ENCODE peak calls at places on chromosomes 11 and 22, in ten cellular contexts. D, E, K, V, L, O, N, C, S and R are unnamed samples.

GRCh38 chr11:1879941-1880720 is 11.6 kb downstream of the PRR33 start:
- DNase-seq in D (no peak), E (no peak), K (peak; percentile 55), V (no peak), L (no peak), O (peak; percentile 92), N (peak; percentile 79), C (peak; percentile 4), S (peak; percentile 40), R (no peak)

GRCh38 chr11:35139883-35140282 is 912 bp downstream of the CD44 start:
- DNase-seq in D (no peak), E (no peak), K (peak; percentile 34), V (no peak), L (no peak), O (no peak), N (peak; percentile 28), C (no peak), S (no peak), R (no peak)

GRCh38 chr11:121418625-121419114 is 33.4 kb upstream of the SORL1 start:
- DNase-seq in D (no peak), E (no peak), K (peak; percentile 96), V (no peak), L (peak; percentile 39), O (peak; percentile 72), N (no peak), C (peak; percentile 99), S (peak; percentile 33), R (no peak)

GRCh38 chr11:121365304-121365703 is 72.7 kb downstream of the SC5D start:
- DNase-seq in D (no peak), E (no peak), K (no peak), V (no peak), L (no peak), O (no peak), N (no peak), C (no peak), S (no peak), R (no peak)

GRCh38 chr11:118212131-118212725 is 12.6 kb downstream of the JAML start:
- DNase-seq in D (no peak), E (no peak), K (peak; percentile 50), V (no peak), L (no peak), O (no peak), N (no peak), C (peak; percentile 54), S (no peak), R (peak; percentile 79)

GRCh38 chr22:46612904-46613605 is 7.1 kb upstream of the GRAMD4 start:
- DNase-seq in D (no peak), E (no peak), K (no peak), V (no peak), L (peak; percentile 57), O (no peak), N (no peak), C (peak; percentile 53), S (peak; percentile 69), R (no peak)

GRCh38 chr11:69301033-69301490 is 7.1 kb downstream of the MYEOV start:
- DNase-seq in D (no peak), E (no peak), K (no peak), V (no peak), L (no peak), O (peak; percentile 52), N (no peak), C (no peak), S (no peak), R (no peak)

GRCh38 chr11:80054582-80055165 is 613.8 kb upstream of the TENM4 start:
- DNase-seq in D (no peak), E (no peak), K (peak; percentile 33), V (no peak), L (no peak), O (no peak), N (no peak), C (peak; percentile 76), S (no peak), R (no peak)

GRCh38 chr11:62373464-62374110 is 36.3 kb downstream of the ASRGL1 start:
- DNase-seq in D (no peak), E (no peak), K (no peak), V (no peak), L (no peak), O (no peak), N (no peak), C (no peak), S (no peak), R (no peak)

GRCh38 chr11:106242723-106243405 is 165.4 kb downstream of the AASDHPPT start:
- DNase-seq in D (no peak), E (no peak), K (no peak), V (peak; percentile 16), L (no peak), O (no peak), N (no peak), C (no peak), S (no peak), R (no peak)

GRCh38 chr11:64771861-64772260 is 6.5 kb downstream of the SF1 start:
- DNase-seq in D (no peak), E (peak; percentile 55), K (no peak), V (no peak), L (no peak), O (no peak), N (no peak), C (peak; percentile 86), S (no peak), R (no peak)

GRCh38 chr11:64694821-64695365 is 28.1 kb downstream of the NRXN2 start:
- DNase-seq in D (no peak), E (peak; percentile 38), K (no peak), V (no peak), L (no peak), O (no peak), N (no peak), C (no peak), S (no peak), R (no peak)

GRCh38 chr11:13260963-13261599 is 16.5 kb upstream of the BMAL1 start:
- DNase-seq in D (no peak), E (no peak), K (no peak), V (peak; percentile 28), L (no peak), O (no peak), N (peak; percentile 32), C (no peak), S (no peak), R (no peak)

GRCh38 chr11:15216678-15217077 is 102.0 kb downstream of the INSC start:
- DNase-seq in D (peak; percentile 27), E (no peak), K (peak; percentile 2), V (no peak), L (peak; percentile 12), O (no peak), N (no peak), C (no peak), S (no peak), R (no peak)

GRCh38 chr11:34053161-34053686 is 1.7 kb downstream of the CAPRIN1 start:
- DNase-seq in D (peak; percentile 55), E (peak; percentile 60), K (peak; percentile 87), V (peak; percentile 60), L (peak; percentile 87), O (peak; percentile 87), N (peak; percentile 83), C (peak; percentile 66), S (peak; percentile 86), R (peak; percentile 68)

GRCh38 chr11:69888671-69889076 is 69.5 kb upstream of the FGF3 start:
- DNase-seq in D (peak; percentile 84), E (peak; percentile 38), K (peak; percentile 63), V (peak; percentile 28), L (peak; percentile 74), O (no peak), N (peak; percentile 32), C (peak; percentile 10), S (peak; percentile 83), R (peak; percentile 28)

GRCh38 chr22:50216684-50217520 is 16.1 kb downstream of the SELENOO start:
- DNase-seq in D (no peak), E (no peak), K (no peak), V (no peak), L (no peak), O (peak; percentile 57), N (no peak), C (no peak), S (no peak), R (no peak)

GRCh38 chr11:44290206-44290605 is 19.7 kb downstream of the ALX4 start:
- DNase-seq in D (no peak), E (no peak), K (no peak), V (no peak), L (no peak), O (no peak), N (peak; percentile 66), C (no peak), S (no peak), R (no peak)

GRCh38 chr11:103055174-103055890 is 36.6 kb downstream of the DCUN1D5 start:
- DNase-seq in D (peak; percentile 21), E (no peak), K (peak; percentile 46), V (peak; percentile 20), L (no peak), O (no peak), N (no peak), C (peak; percentile 7), S (no peak), R (no peak)

GRCh38 chr11:11425806-11426205 is 72.8 kb upstream of the CSNK2A3 start:
- DNase-seq in D (no peak), E (no peak), K (no peak), V (no peak), L (no peak), O (no peak), N (no peak), C (no peak), S (no peak), R (no peak)